ENCODE peak calls at places on chromosomes 4 and X, in seven cellular contexts. V, U, G, H, N, R and X are unnamed samples.

GRCh38 chrX:580020-580419 is 50.6 kb upstream of the SHOX start:
- DNase-seq in V (no peak), G (no peak), U (no peak), H (no peak), N (no peak), R (no peak), X (no peak)

GRCh38 chr4:98557497-98557896 is 100.9 kb downstream of the TSPAN5 start:
- DNase-seq in N (peak; percentile 75), H (peak; percentile 80), G (peak; percentile 45), V (no peak), U (no peak), R (no peak), X (no peak)

GRCh38 chr4:101954351-101954750 is 163.8 kb downstream of the BANK1 start:
- DNase-seq in V (no peak), H (no peak), R (no peak), U (peak; percentile 10), G (peak; percentile 6), N (no peak), X (peak; percentile 32)

GRCh38 chrX:1466971-1467561 is 14.4 kb upstream of the ASMTL start:
- DNase-seq in N (no peak), U (no peak), H (no peak), R (no peak), G (no peak), V (peak; percentile 28), X (no peak)

GRCh38 chr4:147509386-147509785 is 28.5 kb downstream of the EDNRA start:
- DNase-seq in G (no peak), H (no peak), N (no peak), R (no peak), U (no peak), V (no peak), X (peak; percentile 23)

GRCh38 chrX:115560978-115561604 is at the start of gene PLS3:
- DNase-seq in H (peak; percentile 83), U (peak; percentile 93), G (peak; percentile 83), N (peak; percentile 93), V (peak; percentile 96), R (no peak), X (peak; percentile 87)

GRCh38 chr4:168535689-168536088 is 38.8 kb downstream of the PALLD start:
- DNase-seq in N (no peak), V (no peak), R (no peak), U (no peak), G (no peak), H (no peak), X (no peak)

GRCh38 chr4:77385124-77385969 is 220.3 kb upstream of the CXCL13 start:
- DNase-seq in V (peak; percentile 74), G (peak; percentile 77), U (peak; percentile 78), H (peak; percentile 77), N (peak; percentile 83), R (peak; percentile 52), X (peak; percentile 77)

GRCh38 chr4:1002131-1002630 is 9.0 kb upstream of the SLC26A1 start:
- DNase-seq in G (peak; percentile 63), U (peak; percentile 59), H (peak; percentile 28), V (peak; percentile 59), R (no peak), N (peak; percentile 36), X (peak; percentile 78)

GRCh38 chrX:13598877-13599276 is 29.5 kb downstream of the EGFL6 start:
- DNase-seq in U (peak; percentile 23), R (peak; percentile 12), N (peak; percentile 14), G (peak; percentile 34), V (no peak), H (peak; percentile 18), X (peak; percentile 28)

GRCh38 chrX:154546354-154547244 is at the start of gene G6PD:
- DNase-seq in U (peak; percentile 87), G (peak; percentile 73), N (peak; percentile 68), R (peak; percentile 91), V (peak; percentile 76), H (peak; percentile 49), X (peak; percentile 72)

GRCh38 chr4:127783026-127783769 is 1.1 kb downstream of the HSPA4L start:
- DNase-seq in U (peak; percentile 53), H (peak; percentile 74), G (peak; percentile 66), R (peak; percentile 36), V (peak; percentile 64), N (peak; percentile 53), X (peak; percentile 69)

GRCh38 chrX:12988797-12989196 is 13.9 kb downstream of the TMSB4X start:
- DNase-seq in H (peak; percentile 62), R (peak; percentile 20), N (no peak), V (no peak), G (peak; percentile 67), U (no peak), X (no peak)

GRCh38 chr4:65653740-65654361 is 16.4 kb downstream of the EPHA5 start:
- DNase-seq in H (no peak), G (no peak), U (no peak), N (peak; percentile 65), V (no peak), R (no peak), X (no peak)

GRCh38 chrX:100479329-100479728 is 69.3 kb upstream of the PCDH19 start:
- DNase-seq in H (no peak), R (no peak), U (no peak), N (no peak), G (no peak), V (no peak), X (no peak)

GRCh38 chr4:37956941-37957340 is 3.3 kb upstream of the PTTG2 start:
- DNase-seq in V (no peak), N (no peak), H (no peak), G (no peak), R (no peak), U (no peak), X (no peak)

GRCh38 chr4:17662694-17663093 is 48.3 kb downstream of the MED28 start:
- DNase-seq in R (no peak), N (no peak), V (no peak), G (peak; percentile 47), H (peak; percentile 6), U (no peak), X (no peak)

GRCh38 chr4:107718351-107718965 is 1.6 kb downstream of the PAPSS1 start:
- DNase-seq in V (no peak), R (no peak), H (no peak), N (no peak), G (no peak), U (no peak), X (no peak)

GRCh38 chr4:8913858-8914460 is 42.3 kb upstream of the HMX1 start:
- DNase-seq in G (no peak), U (no peak), R (no peak), N (no peak), H (no peak), V (no peak), X (no peak)

DNA sequence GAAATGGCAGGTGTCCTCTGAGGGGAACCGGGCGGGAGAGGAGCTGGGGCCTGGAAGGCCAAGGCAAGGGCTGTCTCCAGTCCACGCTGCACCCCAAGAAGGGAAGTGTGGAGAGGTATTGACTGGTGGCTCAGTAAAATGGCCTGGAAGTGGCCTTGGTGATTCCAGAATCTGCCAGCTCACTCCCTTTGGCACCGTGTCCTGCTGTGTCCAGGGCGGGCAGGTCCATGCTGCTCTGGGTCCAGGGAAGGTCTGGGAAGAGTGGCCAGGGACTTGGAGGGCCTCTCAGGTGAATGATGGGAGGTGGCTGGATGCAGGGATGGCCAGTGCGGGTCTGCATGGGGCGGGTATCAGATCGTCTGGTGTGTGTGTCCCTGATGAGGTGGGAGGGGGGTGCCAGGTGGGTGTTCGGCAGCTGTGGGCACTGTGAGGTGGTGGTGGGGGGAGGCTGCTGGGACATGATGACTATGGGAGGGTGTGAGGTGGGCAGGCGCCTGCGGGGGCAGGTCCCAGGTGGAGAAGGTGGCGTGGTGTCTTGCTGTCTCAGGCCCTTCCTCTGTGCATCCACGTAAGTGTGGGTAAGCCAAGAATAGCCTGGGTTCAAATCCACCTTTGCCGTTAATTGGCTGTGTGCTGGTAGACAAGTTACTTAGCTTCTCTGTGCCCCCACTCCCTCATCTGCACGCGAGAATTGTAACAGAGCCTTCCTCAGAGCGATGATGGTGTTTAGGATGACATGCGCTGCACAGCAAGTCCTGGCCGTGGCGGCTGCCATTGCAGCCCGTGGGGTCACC is 17.7 kb downstream of the RGS12 start:
- DNase-seq in G (no peak), N (no peak), V (peak; percentile 24), H (no peak), U (no peak), R (no peak), X (no peak)
- H3K79me2 ChIP-seq in G (peaks cover 7% of the 10 kb centered on the region), N (no peaks in the 10 kb centered on the region), V (no peaks in the 10 kb centered on the region), H (peaks cover 24% of the 10 kb centered on the region), U (peaks cover 62% of the 10 kb centered on the region), R (no peaks in the 10 kb centered on the region), X (peaks cover 9% of the 10 kb centered on the region)

GRCh38 chr4:26905172-26905571 is 44.5 kb downstream of the STIM2 start:
- DNase-seq in R (no peak), U (no peak), H (no peak), N (no peak), G (no peak), V (no peak), X (no peak)

GRCh38 chr4:26911254-26911653 is 50.6 kb downstream of the STIM2 start:
- DNase-seq in U (no peak), G (no peak), H (no peak), R (no peak), V (no peak), N (no peak), X (peak; percentile 45)

GRCh38 chr4:26909369-26909768 is 48.7 kb downstream of the STIM2 start:
- DNase-seq in V (no peak), G (no peak), U (no peak), R (no peak), H (peak; percentile 44), N (no peak), X (no peak)

GRCh38 chr4:26912069-26912468 is 51.4 kb downstream of the STIM2 start:
- DNase-seq in H (no peak), R (no peak), U (no peak), V (no peak), G (peak; percentile 29), N (no peak), X (no peak)

GRCh38 chr4:26907731-26908599 is 47.3 kb downstream of the STIM2 start:
- DNase-seq in U (no peak), G (peak; percentile 11), N (no peak), V (no peak), R (no peak), H (no peak), X (no peak)
- H3K79me2 ChIP-seq in U (peaks cover 44% of the 10 kb centered on the region), G (peaks cover 72% of the 10 kb centered on the region), N (peaks cover 8% of the 10 kb centered on the region), V (no peaks in the 10 kb centered on the region), R (no peaks in the 10 kb centered on the region), H (no peaks in the 10 kb centered on the region), X (peaks cover 43% of the 10 kb centered on the region)

DNA sequence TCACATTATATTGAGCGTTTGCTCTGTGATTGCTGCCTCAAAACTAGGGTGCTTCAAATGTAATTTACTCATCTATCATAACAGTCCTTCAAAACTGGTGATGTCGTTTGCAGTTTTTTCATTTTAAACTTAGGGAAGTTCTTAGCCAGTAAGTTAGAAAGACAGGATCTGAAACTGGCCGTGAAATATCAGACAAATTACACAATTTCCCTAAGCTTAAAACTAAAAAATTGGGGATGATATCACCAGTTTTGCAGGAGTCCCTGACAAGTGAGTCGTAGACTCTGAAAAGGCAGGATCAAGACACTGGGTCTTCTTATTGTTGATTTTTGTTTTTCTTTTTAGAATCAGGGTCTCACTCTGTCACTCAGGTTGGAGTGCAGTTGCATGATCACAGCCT is 44.8 kb downstream of the MOB1B start:
- DNase-seq in N (no peak), G (peak; percentile 7), H (no peak), U (no peak), V (no peak), R (no peak), X (no peak)
- H3K79me2 ChIP-seq in N (peaks cover 18% of the 10 kb centered on the region), G (peaks cover 100% of the 10 kb centered on the region), H (peaks cover 33% of the 10 kb centered on the region), U (peaks cover 94% of the 10 kb centered on the region), V (peaks cover 2% of the 10 kb centered on the region), R (peaks cover 99% of the 10 kb centered on the region), X (peaks cover 75% of the 10 kb centered on the region)

DNA sequence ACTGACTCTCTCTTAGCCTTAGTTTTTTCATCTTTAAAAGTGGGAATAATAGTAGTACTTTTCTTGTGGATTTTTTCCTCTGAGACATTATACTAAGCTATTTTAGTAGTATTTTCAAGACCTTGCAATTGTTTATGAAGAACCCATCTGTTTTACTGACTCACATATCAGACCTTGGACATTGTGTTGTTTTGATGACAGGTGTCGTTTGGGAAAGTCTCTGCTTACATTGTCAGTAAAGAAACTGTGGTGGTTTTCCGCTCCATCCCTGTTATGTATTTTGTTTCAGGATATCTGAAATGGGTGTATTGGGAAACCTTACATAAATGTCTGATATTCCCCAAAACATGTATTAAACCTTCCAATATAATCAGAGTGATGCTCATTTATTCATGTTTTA is 92.2 kb downstream of the STIM2 start:
- DNase-seq in V (no peak), G (no peak), N (no peak), U (no peak), H (no peak), R (no peak), X (no peak)
- H3K79me2 ChIP-seq in V (no peaks in the 10 kb centered on the region), G (peaks cover 16% of the 10 kb centered on the region), N (peaks cover 11% of the 10 kb centered on the region), U (peaks cover 32% of the 10 kb centered on the region), H (no peaks in the 10 kb centered on the region), R (no peaks in the 10 kb centered on the region), X (peaks cover 34% of the 10 kb centered on the region)